ENCODE peak calls at places on chromosomes 2 and 18, in six cellular contexts. T is fibroblast of lung, L is PC-9, W is HCT116, V is GM23338, G is SK-N-SH. S is an unnamed sample.

GRCh38 chr2:190910341-190911136 is 29.9 kb downstream of the GLS start:
- DNase-seq in G (no peak), W (no peak), T (peak; percentile 37), L (no peak), V (no peak), S (no peak)

GRCh38 chr2:31429759-31430438 is 15.4 kb upstream of the XDH start:
- DNase-seq in T (no peak), V (no peak), L (peak; percentile 73), G (no peak), W (peak; percentile 48), S (no peak)

GRCh38 chr2:233711312-233712008 is 1.2 kb upstream of the UGT1A5 start:
- DNase-seq in L (peak; percentile 80), W (peak; percentile 47), T (peak; percentile 67), V (peak; percentile 92), G (peak; percentile 67), S (peak; percentile 71)

GRCh38 chr2:238260879-238261278 is 21.0 kb upstream of the HES6 start:
- DNase-seq in W (no peak), G (no peak), T (no peak), V (no peak), L (no peak), S (no peak)

GRCh38 chr2:132415256-132416079 is 1.1 kb upstream of the GPR39 start:
- DNase-seq in T (peak; percentile 66), G (no peak), L (no peak), V (peak; percentile 52), W (no peak), S (no peak)

GRCh38 chr2:28465148-28465885 is 30.5 kb upstream of the PLB1 start:
- DNase-seq in W (no peak), T (no peak), G (no peak), V (no peak), L (no peak), S (no peak)

GRCh38 chr2:74390601-74391000 is 10.5 kb upstream of the DCTN1 start:
- DNase-seq in V (peak; percentile 35), L (no peak), W (no peak), T (no peak), G (no peak), S (no peak)

GRCh38 chr2:173400760-173401159 is 46.1 kb downstream of the CDCA7 start:
- DNase-seq in L (no peak), W (peak; percentile 43), T (no peak), G (peak; percentile 34), V (peak; percentile 67), S (peak; percentile 25)

DNA sequence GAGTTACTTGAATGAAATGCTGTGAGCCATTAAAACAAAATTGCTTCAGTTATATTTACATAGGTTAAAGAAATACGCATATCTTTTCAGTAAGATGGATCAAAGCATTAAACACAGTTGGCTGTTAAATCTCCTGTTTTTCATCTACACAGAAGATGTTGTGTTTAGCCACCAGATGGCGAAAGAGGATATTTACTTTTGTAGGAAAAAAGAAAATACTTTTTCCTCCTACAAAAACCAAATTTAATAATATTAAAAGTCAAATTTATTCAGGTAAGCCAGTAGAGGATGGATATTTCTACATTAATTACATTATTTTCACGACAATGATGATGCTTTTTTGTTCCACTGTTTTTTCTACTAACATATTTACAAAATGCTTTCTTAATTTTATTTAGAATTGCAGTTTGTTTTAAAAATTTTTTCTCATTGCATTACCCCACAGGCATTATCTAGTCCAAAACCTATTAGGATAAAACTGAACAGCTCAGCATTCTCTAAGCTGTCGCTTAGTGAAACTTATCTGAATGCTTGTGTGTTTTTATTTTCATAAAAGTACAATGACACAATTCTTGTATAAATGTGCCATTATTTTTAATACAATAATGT is 173.7 kb downstream of the ASXL3 start:
- DNase-seq in W (no peak), V (peak; percentile 69), G (no peak), T (peak; percentile 67), L (no peak), S (peak; percentile 46)
- TF ChIP-seq CTCF in W (peak; percentile 40), V (peak; percentile 54), G (peak; percentile 66), T (peak; percentile 22), L (peak; percentile 48), S (peak; percentile 76)

GRCh38 chr2:235494716-235495372 is 1.0 kb downstream of the AGAP1 start:
- DNase-seq in L (peak; percentile 50), G (peak; percentile 71), W (no peak), V (peak; percentile 54), T (peak; percentile 40), S (no peak)
- H4K20me1 ChIP-seq in L (peaks cover 9% of the 10 kb centered on the region), G (peaks cover 43% of the 10 kb centered on the region), W (peaks cover 13% of the 10 kb centered on the region), V (peaks cover 44% of the 10 kb centered on the region), T (no peaks in the 10 kb centered on the region), S (no peaks in the 10 kb centered on the region)

GRCh38 chr2:102030855-102031527 is 39.2 kb downstream of the IL1R2 start:
- DNase-seq in L (no peak), T (no peak), V (no peak), G (no peak), W (no peak), S (no peak)
- H3K4me3 ChIP-seq in L (no peak overlapping the region), T (no peak overlapping the region), V (no peak overlapping the region), G (no peak overlapping the region), W (no peak overlapping the region), S (no peak overlapping the region)

GRCh38 chr2:21367421-21367820 is 243.7 kb downstream of the TDRD15 start:
- DNase-seq in G (no peak), T (peak; percentile 5), W (no peak), L (peak; percentile 11), V (no peak), S (no peak)

GRCh38 chr2:21361406-21361805 is 237.6 kb downstream of the TDRD15 start:
- DNase-seq in L (no peak), V (no peak), T (no peak), W (no peak), G (no peak), S (no peak)

GRCh38 chr2:21362101-21362500 is 238.3 kb downstream of the TDRD15 start:
- DNase-seq in T (no peak), W (no peak), L (no peak), V (no peak), G (no peak), S (no peak)

GRCh38 chr2:21358971-21359370 is 235.2 kb downstream of the TDRD15 start:
- DNase-seq in V (no peak), W (no peak), G (no peak), T (no peak), L (no peak), S (no peak)

DNA sequence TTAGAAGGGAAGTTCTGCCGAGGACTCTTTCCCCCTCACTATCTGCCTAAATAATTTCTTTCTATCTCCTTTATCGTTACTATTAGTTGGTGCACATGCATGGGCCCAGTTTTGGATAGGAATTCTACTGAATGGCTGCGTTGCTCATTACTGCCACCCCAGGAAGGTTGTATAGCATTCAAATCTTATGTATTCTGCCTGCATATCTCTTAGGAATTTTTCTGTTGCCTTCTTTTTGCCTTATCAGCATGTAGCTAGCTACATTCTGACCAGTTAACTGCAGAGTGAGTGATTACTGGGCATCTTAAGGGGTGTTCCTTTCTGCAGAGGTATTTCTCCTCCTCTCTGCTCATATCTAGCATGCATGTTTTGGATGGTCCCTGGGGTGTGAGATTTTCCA is 239.6 kb downstream of the TDRD15 start:
- DNase-seq in G (no peak), W (no peak), T (no peak), L (no peak), V (no peak), S (no peak)
- TF ChIP-seq CTCF in G (no peak), W (no peak), T (no peak), L (peak; percentile 28), V (no peak), S (peak; percentile 35)

GRCh38 chr18:35051978-35052377 is 10.8 kb downstream of the MAPRE2 start:
- DNase-seq in T (peak; percentile 37), L (no peak), V (no peak), G (no peak), W (no peak), S (no peak)
- H4K20me1 ChIP-seq in T (no peaks in the 10 kb centered on the region), L (no peaks in the 10 kb centered on the region), V (peaks cover 3% of the 10 kb centered on the region), G (no peaks in the 10 kb centered on the region), W (no peaks in the 10 kb centered on the region), S (no peaks in the 10 kb centered on the region)

DNA sequence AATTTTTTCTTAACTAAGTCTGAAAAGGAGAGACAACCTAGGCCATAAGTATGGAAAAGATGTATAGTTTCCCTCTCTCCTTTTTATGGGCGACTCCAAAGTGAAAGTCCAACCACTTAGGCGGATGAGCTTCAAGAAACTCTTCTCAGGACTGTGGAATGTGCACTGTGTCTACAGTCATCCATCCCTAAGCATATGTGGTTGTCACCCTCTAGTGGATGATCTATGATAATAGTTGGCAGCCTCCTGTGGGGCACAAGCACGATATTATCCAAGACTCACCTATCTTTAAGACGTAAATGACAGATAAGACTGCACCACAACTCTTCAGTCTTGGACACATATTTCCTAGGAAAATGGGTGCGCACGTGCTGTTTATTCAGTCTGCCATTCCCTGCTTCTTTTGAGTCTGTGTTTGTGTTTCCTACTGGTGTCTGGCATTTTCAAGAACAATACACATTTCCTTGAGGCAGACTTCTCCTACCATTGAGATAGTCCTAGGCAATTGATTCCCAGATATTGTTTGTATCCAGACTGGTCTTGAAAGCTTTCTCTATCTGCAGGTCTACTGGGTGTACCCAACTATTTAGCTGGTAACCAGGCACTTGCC is 145.5 kb upstream of the CTAGE1 start:
- DNase-seq in G (peak; percentile 56), T (peak; percentile 94), V (peak; percentile 72), W (peak; percentile 74), L (peak; percentile 28), S (peak; percentile 39)
- H3K4me3 ChIP-seq in G (peak overlapping the region; percentile 36), T (no peak overlapping the region), V (no peak overlapping the region), W (peak overlapping the region; percentile 4), L (peak overlapping the region; percentile 1), S (no peak overlapping the region)